ENCODE peak calls at places on chromosomes 4 and X, in six cellular contexts. Y is stimulated activated CD4-positive, alpha-beta T cell treated with anti-CD3 and anti-CD28 coated beads, Interleukin-2, amount 100 ng/mL, for 48 hours; U is activated naive CD4-positive, alpha-beta T cell; Q is brain pericyte; T is Right ventricle myocardium superior; S is NCI-H146. W is an unnamed sample.

GRCh38 chrX:31435592-31435991 is 363.8 kb upstream of the FTHL17 start:
- DNase-seq in Y (no peak), U (no peak), Q (peak; percentile 81), T (no peak), S (no peak), W (no peak)

GRCh38 chr4:28167411-28167810 is 1306.8 kb downstream of the STIM2 start:
- DNase-seq in Y (no peak), U (no peak), Q (no peak), T (no peak), S (no peak), W (no peak)

GRCh38 chr4:78218260-78218659 is 161.1 kb downstream of the FRAS1 start:
- DNase-seq in Y (no peak), U (no peak), Q (no peak), T (no peak), S (no peak), W (no peak)

GRCh38 chr4:145183581-145183980 is 3.2 kb upstream of the OTUD4 start:
- DNase-seq in Y (no peak), U (no peak), Q (no peak), T (no peak), S (no peak), W (no peak)

GRCh38 chr4:94126669-94127068 is 81.0 kb upstream of the SMARCAD1 start:
- DNase-seq in Y (no peak), U (no peak), Q (no peak), T (no peak), S (no peak), W (no peak)

GRCh38 chr4:85603437-85604336 is 128.7 kb downstream of the ARHGAP24 start:
- DNase-seq in Y (no peak), U (no peak), Q (no peak), T (no peak), S (no peak), W (no peak)

GRCh38 chr4:6204871-6205583 is 4.7 kb upstream of the JAKMIP1 start:
- DNase-seq in Y (no peak), U (no peak), Q (no peak), T (no peak), S (no peak), W (no peak)

GRCh38 chr4:143554728-143555597 is 41.5 kb downstream of the SMARCA5 start:
- DNase-seq in Y (no peak), U (no peak), Q (no peak), T (no peak), S (no peak), W (no peak)

GRCh38 chrX:24090300-24091200 is 35.8 kb downstream of the EIF2S3 start:
- DNase-seq in Y (no peak), U (no peak), Q (no peak), T (no peak), S (no peak), W (no peak)

GRCh38 chrX:47384502-47384901 is 14.1 kb downstream of the ZNF157 start:
- DNase-seq in Y (peak; percentile 61), U (peak; percentile 13), Q (no peak), T (no peak), S (peak; percentile 86), W (peak; percentile 53)

GRCh38 chr4:139603576-139604387 is 47.8 kb upstream of the SETD7 start:
- DNase-seq in Y (peak; percentile 27), U (no peak), Q (no peak), T (no peak), S (peak; percentile 48), W (peak; percentile 3)

GRCh38 chrX:53494427-53494826 is 60.3 kb upstream of the HSD17B10 start:
- DNase-seq in Y (no peak), U (no peak), Q (no peak), T (no peak), S (peak; percentile 38), W (peak; percentile 3)

GRCh38 chr4:9938933-9939332 is 82.4 kb downstream of the SLC2A9 start:
- DNase-seq in Y (no peak), U (no peak), Q (no peak), T (no peak), S (no peak), W (no peak)

GRCh38 chr4:1819816-1820215 is 26.7 kb downstream of the FGFR3 start:
- DNase-seq in Y (no peak), U (no peak), Q (no peak), T (no peak), S (no peak), W (no peak)

GRCh38 chrX:71160475-71160874 is 15.8 kb downstream of the NLGN3 start:
- DNase-seq in Y (no peak), U (no peak), Q (no peak), T (no peak), S (no peak), W (no peak)

GRCh38 chr4:39609454-39609911 is 29.2 kb downstream of the SMIM14 start:
- DNase-seq in Y (no peak), U (no peak), Q (no peak), T (no peak), S (no peak), W (no peak)

GRCh38 chr4:37977471-37978452 is 17.6 kb downstream of the PTTG2 start:
- DNase-seq in Y (peak; percentile 42), U (peak; percentile 3), Q (no peak), T (peak; percentile 88), S (peak; percentile 55), W (no peak)

GRCh38 chr4:10715696-10716095 is 31.1 kb upstream of the CLNK start:
- DNase-seq in Y (no peak), U (no peak), Q (no peak), T (no peak), S (no peak), W (no peak)

GRCh38 chr4:183318656-183319055 is 1.4 kb downstream of the CLDN22 start:
- DNase-seq in Y (no peak), U (no peak), Q (no peak), T (no peak), S (no peak), W (no peak)

GRCh38 chr4:102780476-102781144 is 19.8 kb upstream of the MANBA start:
- DNase-seq in Y (no peak), U (no peak), Q (no peak), T (no peak), S (no peak), W (no peak)

GRCh38 chr4:8191136-8191747 is 7.8 kb upstream of the SH3TC1 start:
- DNase-seq in Y (no peak), U (no peak), Q (no peak), T (peak; percentile 81), S (no peak), W (no peak)

GRCh38 chr4:25351777-25352421 is 25.2 kb upstream of the ANAPC4 start:
- DNase-seq in Y (no peak), U (no peak), Q (no peak), T (no peak), S (no peak), W (no peak)

GRCh38 chr4:39729557-39729956 is 31.6 kb downstream of the UBE2K start:
- DNase-seq in Y (no peak), U (no peak), Q (no peak), T (no peak), S (no peak), W (no peak)

GRCh38 chr4:66160606-66161005 is 490.3 kb upstream of the EPHA5 start:
- DNase-seq in Y (no peak), U (no peak), Q (no peak), T (no peak), S (no peak), W (no peak)

GRCh38 chrX:72272868-72273267 is 4.2 kb downstream of the RPS4X start:
- DNase-seq in Y (no peak), U (no peak), Q (no peak), T (no peak), S (no peak), W (no peak)

GRCh38 chrX:46965125-46965758 is 53.0 kb downstream of the JADE3 start:
- DNase-seq in Y (no peak), U (no peak), Q (no peak), T (no peak), S (no peak), W (no peak)

GRCh38 chr4:25367004-25367621 is 9.9 kb upstream of the ANAPC4 start:
- DNase-seq in Y (no peak), U (no peak), Q (no peak), T (no peak), S (peak; percentile 43), W (peak; percentile 19)

GRCh38 chr4:77994194-77994721 is 62.9 kb upstream of the FRAS1 start:
- DNase-seq in Y (no peak), U (no peak), Q (peak; percentile 8), T (no peak), S (no peak), W (no peak)

GRCh38 chr4:75821966-75822365 is 80.3 kb downstream of the PPEF2 start:
- DNase-seq in Y (no peak), U (no peak), Q (no peak), T (no peak), S (no peak), W (no peak)

GRCh38 chr4:74933562-74934015 is 673 bp downstream of the PARM1 start:
- DNase-seq in Y (no peak), U (no peak), Q (no peak), T (peak; percentile 56), S (no peak), W (peak; percentile 35)

GRCh38 chr4:173264245-173264959 is 69.8 kb downstream of the HMGB2 start:
- DNase-seq in Y (no peak), U (peak; percentile 0), Q (no peak), T (peak; percentile 74), S (peak; percentile 87), W (peak; percentile 67)

GRCh38 chr4:152959080-152959479 is 23.0 kb downstream of the FHDC1 start:
- DNase-seq in Y (no peak), U (no peak), Q (no peak), T (no peak), S (no peak), W (no peak)

GRCh38 chr4:10461091-10461849 is 4.0 kb upstream of the ZNF518B start:
- DNase-seq in Y (peak; percentile 66), U (peak; percentile 26), Q (no peak), T (peak; percentile 73), S (no peak), W (no peak)